ENCODE peak calls at places on chromosomes 11 and 22, in five cellular contexts. M is nephron progenitor cell, E is lower lobe of right lung, D is fibroblast of the aortic adventitia, S is AG09309. T is an unnamed sample.

GRCh38 chr11:33453225-33453624 is 196.0 kb downstream of the HIPK3 start:
- DNase-seq in M (no peak), E (no peak), D (no peak), S (no peak), T (no peak)

GRCh38 chr11:79437981-79438630 is 2.7 kb downstream of the TENM4 start:
- DNase-seq in M (peak; percentile 40), E (no peak), D (peak; percentile 68), S (no peak), T (peak; percentile 69)

GRCh38 chr11:38524945-38525344 is 1926.9 kb upstream of the RAG2 start:
- DNase-seq in M (no peak), E (no peak), D (no peak), S (no peak), T (no peak)

GRCh38 chr11:576791-577610 is 731 bp downstream of the PHRF1 start:
- DNase-seq in M (no peak), E (no peak), D (no peak), S (no peak), T (no peak)

GRCh38 chr22:40641269-40641668 is 4.8 kb upstream of the MRTFA start:
- DNase-seq in M (no peak), E (no peak), D (no peak), S (no peak), T (no peak)

GRCh38 chr22:29907753-29908515 is 25.0 kb downstream of the MTMR3 start:
- DNase-seq in M (no peak), E (peak; percentile 82), D (peak; percentile 98), S (peak; percentile 66), T (peak; percentile 89)

GRCh38 chr11:134676516-134677287 is 264.7 kb upstream of the B3GAT1 start:
- DNase-seq in M (no peak), E (no peak), D (no peak), S (no peak), T (no peak)

GRCh38 chr22:45948081-45948648 is 28.8 kb downstream of the WNT7B start:
- DNase-seq in M (no peak), E (no peak), D (no peak), S (no peak), T (no peak)

GRCh38 chr11:92383430-92383829 is 158.8 kb downstream of the FAT3 start:
- DNase-seq in M (no peak), E (no peak), D (peak; percentile 30), S (no peak), T (peak; percentile 64)

GRCh38 chr11:1076061-1076665 is 1.5 kb downstream of the MUC2 start:
- DNase-seq in M (no peak), E (peak; percentile 35), D (no peak), S (no peak), T (no peak)

GRCh38 chr11:62446091-62446490 is 27.3 kb downstream of the SCGB1A1 start:
- DNase-seq in M (no peak), E (no peak), D (peak; percentile 41), S (no peak), T (no peak)

GRCh38 chr11:129425214-129425613 is 49.6 kb downstream of the BARX2 start:
- DNase-seq in M (no peak), E (no peak), D (no peak), S (no peak), T (no peak)

GRCh38 chr22:45958971-45959370 is 18.0 kb downstream of the WNT7B start:
- DNase-seq in M (no peak), E (no peak), D (no peak), S (no peak), T (no peak)

GRCh38 chr22:48367731-48368130 is 1459.9 kb downstream of the BRD1 start:
- DNase-seq in M (no peak), E (no peak), D (no peak), S (no peak), T (no peak)

GRCh38 chr11:95074806-95075563 is 8.3 kb downstream of the SRSF8 start:
- DNase-seq in M (no peak), E (peak; percentile 76), D (no peak), S (no peak), T (no peak)

GRCh38 chr22:40509401-40510134 is 127.0 kb downstream of the MRTFA start:
- DNase-seq in M (no peak), E (no peak), D (peak; percentile 99), S (peak; percentile 88), T (peak; percentile 57)

GRCh38 chr11:103806130-103806900 is 230.1 kb upstream of the DDI1 start:
- DNase-seq in M (no peak), E (no peak), D (peak; percentile 93), S (peak; percentile 51), T (peak; percentile 63)

GRCh38 chr11:100629671-100630070 is 57.4 kb upstream of the ARHGAP42 start:
- DNase-seq in M (no peak), E (no peak), D (no peak), S (no peak), T (no peak)

DNA sequence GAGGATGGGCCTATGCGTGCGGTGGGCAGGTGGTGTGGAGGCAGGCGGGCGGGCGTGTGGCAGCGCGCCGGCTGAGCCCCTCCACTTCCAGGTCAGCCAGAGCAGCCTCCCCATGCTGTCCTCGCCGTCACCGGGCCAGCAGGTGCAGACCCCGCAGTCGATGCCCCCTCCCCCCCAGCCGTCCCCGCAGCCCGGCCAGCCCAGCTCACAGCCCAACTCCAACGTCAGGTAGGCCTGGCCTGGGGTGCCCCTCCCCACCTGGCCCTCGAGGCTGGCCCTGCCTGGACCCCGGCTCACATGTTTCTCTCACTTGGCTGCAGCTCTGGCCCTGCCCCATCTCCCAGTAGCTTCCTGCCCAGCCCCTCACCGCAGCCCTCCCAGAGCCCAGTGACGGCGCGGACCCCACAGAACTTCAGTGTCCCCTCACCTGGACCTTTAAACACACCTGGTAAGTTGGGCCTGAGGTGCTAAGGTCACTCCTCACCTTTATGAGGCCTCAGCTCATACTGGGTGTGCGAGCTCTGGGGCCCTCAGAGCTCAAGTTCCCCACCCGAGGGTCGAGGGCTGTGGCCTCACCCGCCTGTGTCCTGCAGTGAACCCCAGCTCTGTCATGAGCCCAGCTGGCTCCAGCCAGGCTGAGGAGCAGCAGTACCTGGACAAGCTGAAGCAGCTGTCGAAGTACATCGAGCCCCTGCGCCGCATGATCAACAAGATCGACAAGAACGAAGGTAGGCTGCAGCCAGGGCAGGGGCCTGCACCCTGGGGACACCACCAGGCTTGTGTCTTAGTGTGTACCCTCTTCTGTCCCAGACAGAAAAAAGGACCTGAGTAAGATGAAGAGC is 75.3 kb downstream of the MED15 start:
- DNase-seq in M (no peak), E (peak; percentile 44), D (no peak), S (no peak), T (no peak)
- TF ChIP-seq CTCF in M (no peak), E (no peak), D (no peak), S (no peak), T (no peak)

DNA sequence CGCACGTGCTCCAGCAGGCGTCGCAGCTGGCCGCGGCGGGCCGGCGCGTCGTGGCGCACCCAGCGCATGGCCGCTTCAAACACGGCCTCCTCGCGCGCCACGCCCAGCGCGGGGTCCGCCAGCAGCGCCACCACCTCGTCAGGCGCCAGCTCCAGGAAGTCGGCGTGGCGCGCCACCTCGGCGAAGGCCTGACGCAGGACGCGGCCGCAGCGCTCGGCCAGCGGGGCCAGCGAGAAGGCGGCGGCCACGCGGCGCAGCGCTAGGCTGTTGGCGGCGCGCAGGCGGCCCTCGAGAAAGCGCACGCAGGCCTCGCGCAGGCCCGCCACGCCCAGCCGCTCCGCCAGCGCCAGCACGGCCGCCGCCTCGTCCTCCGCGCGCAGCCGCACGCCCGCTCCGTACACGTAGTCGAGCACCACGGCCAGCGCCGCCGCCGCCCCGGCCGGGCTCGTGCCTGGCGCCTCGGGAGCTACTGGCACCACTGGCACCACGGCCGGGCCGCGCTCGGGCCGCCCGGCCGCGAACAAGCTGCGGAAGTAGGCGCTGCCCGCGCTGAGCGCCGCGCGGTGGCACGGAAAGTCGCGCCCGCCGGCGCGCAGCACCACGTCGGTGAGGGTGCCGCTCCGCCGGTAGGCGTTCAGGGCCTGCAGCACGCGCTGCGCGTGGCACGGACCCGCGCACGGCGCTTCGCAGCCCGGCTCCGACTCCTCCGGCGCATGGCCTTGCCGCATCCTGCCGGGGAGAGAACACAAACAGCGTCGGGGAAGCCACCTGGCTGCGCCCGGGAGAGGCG is 2.9 kb downstream of the KLHL35 start:
- DNase-seq in M (peak; percentile 81), E (peak; percentile 85), D (peak; percentile 60), S (no peak), T (no peak)
- TF ChIP-seq CTCF in M (no peak), E (no peak), D (no peak), S (no peak), T (no peak)

GRCh38 chr11:14308114-14308896 is 50.7 kb downstream of the RRAS2 start:
- DNase-seq in M (no peak), E (no peak), D (peak; percentile 66), S (no peak), T (peak; percentile 44)
- TF ChIP-seq CTCF in M (peak; percentile 60), E (peak; percentile 46), D (peak; percentile 75), S (peak; percentile 63), T (peak; percentile 76)

DNA sequence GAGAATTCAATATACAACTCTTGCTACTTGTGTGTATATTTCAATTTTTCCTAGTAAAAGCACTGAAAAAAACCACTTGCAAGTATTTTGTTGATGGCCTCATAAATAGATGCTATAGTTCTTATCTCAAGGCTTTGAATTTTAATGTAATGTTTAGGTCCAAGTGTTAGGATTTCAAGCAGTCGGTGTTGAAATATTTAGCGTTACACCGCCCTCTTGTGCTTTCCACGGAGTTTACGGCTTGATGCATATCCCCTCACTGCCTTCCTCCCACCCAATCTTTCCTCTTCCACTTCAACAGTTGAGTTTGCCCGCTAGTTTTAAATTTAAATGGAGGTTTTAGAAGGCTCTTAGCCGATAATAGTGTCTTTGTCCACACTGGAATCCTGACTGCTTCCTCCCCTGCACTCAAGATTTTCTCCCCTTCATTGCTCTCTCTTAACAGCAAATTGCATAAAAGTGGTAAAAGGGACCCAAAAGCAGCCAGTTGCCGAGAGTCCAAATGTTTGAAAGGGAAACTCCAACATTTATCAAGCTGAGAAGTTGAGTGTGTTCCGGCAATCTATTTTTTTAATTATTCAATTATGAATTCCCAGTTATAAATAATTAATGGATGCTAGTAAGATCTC is 25.9 kb upstream of the HTATIP2 start:
- DNase-seq in M (peak; percentile 27), E (no peak), D (peak; percentile 43), S (no peak), T (peak; percentile 20)
- TF ChIP-seq CTCF in M (peak; percentile 54), E (peak; percentile 9), D (peak; percentile 50), S (peak; percentile 36), T (peak; percentile 70)

GRCh38 chr11:96155627-96156378 is 187.2 kb downstream of the MAML2 start:
- DNase-seq in M (no peak), E (peak; percentile 61), D (peak; percentile 93), S (peak; percentile 76), T (peak; percentile 98)
- TF ChIP-seq CTCF in M (no peak), E (peak; percentile 30), D (peak; percentile 35), S (peak; percentile 42), T (peak; percentile 67)

T was measured in HFFc6.